ENCODE peak calls at places on chromosomes 3 and 15, in five cellular contexts. Y is stomach, H is A549, Z is GM12878, W is transverse colon. M is an unnamed sample.

GRCh38 chr3:186283651-186284445 is 78.2 kb downstream of the DGKG start:
- DNase-seq in Y (no peak), Z (no peak), H (no peak), W (no peak), M (no peak)

GRCh38 chr15:87633471-87633870 is 623.1 kb downstream of the NTRK3 start:
- DNase-seq in Z (no peak), W (no peak), Y (no peak), H (no peak), M (no peak)

GRCh38 chr3:48119495-48120193 is 68.6 kb downstream of the CDC25A start:
- DNase-seq in H (no peak), W (peak; percentile 22), Y (peak; percentile 26), Z (no peak), M (peak; percentile 88)

GRCh38 chr3:124569761-124570160 is 160.5 kb upstream of the UMPS start:
- DNase-seq in W (no peak), Y (peak; percentile 60), Z (no peak), H (no peak), M (no peak)

GRCh38 chr15:40982855-40983254 is 29.6 kb downstream of the CHAC1 start:
- DNase-seq in Y (no peak), W (no peak), H (no peak), Z (no peak), M (no peak)

GRCh38 chr3:141147657-141148056 is 84.0 kb upstream of the PXYLP1 start:
- DNase-seq in H (no peak), Y (no peak), Z (no peak), W (no peak), M (no peak)

GRCh38 chr3:126895178-126896066 is 87.5 kb upstream of the PLXNA1 start:
- DNase-seq in Z (no peak), H (peak; percentile 10), Y (no peak), W (no peak), M (peak; percentile 56)

GRCh38 chr15:31867536-31868442 is 162.5 kb upstream of the CHRNA7 start:
- DNase-seq in Z (peak; percentile 11), Y (peak; percentile 63), H (peak; percentile 55), W (peak; percentile 64), M (peak; percentile 50)

GRCh38 chr15:51448592-51449494 is 107.4 kb downstream of the GLDN start:
- DNase-seq in W (no peak), Z (no peak), H (no peak), Y (no peak), M (no peak)

GRCh38 chr3:197023998-197024651 is 5.5 kb downstream of the MELTF start:
- DNase-seq in Z (no peak), H (no peak), W (no peak), Y (no peak), M (no peak)

GRCh38 chr3:147359177-147360062 is 46.9 kb downstream of the ZIC4 start:
- DNase-seq in W (no peak), Z (no peak), H (no peak), Y (no peak), M (no peak)

GRCh38 chr3:147360936-147361670 is 45.2 kb downstream of the ZIC4 start:
- DNase-seq in W (no peak), H (no peak), Y (no peak), Z (no peak), M (no peak)

GRCh38 chr3:147356145-147356908 is 50.0 kb downstream of the ZIC4 start:
- DNase-seq in H (no peak), Z (no peak), W (no peak), Y (no peak), M (no peak)

GRCh38 chr3:147356909-147357733 is 49.2 kb downstream of the ZIC4 start:
- DNase-seq in Y (no peak), H (no peak), W (no peak), Z (no peak), M (no peak)

GRCh38 chr3:147358144-147358992 is 48.0 kb downstream of the ZIC4 start:
- DNase-seq in H (no peak), Z (no peak), W (no peak), Y (no peak), M (no peak)
- H3K4me3 ChIP-seq in H (no peak overlapping the region), Z (no peak overlapping the region), W (no peak overlapping the region), Y (no peak overlapping the region), M (no peak overlapping the region)

DNA sequence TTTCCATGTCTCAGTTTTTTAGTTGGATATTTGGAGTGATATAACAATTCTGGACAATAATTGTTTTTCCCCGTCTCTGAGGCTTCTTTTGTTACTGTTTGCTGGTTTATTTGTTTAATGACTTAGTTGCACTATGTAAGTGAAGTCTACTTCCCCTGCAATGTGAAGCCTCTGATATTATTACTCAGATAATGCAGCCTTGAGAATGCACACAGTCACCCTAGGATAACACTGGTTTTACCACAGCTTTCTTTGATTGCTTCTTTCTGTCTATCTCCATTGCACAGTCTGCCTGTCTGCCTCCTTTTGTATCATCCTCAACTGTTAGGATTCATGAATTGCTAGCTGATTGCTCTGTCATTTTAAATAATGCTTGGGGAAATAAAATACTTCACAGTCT is 208.7 kb upstream of the ROBO1 start:
- DNase-seq in Z (no peak), Y (no peak), W (no peak), H (no peak), M (no peak)
- H3K27ac ChIP-seq in Z (no peak overlapping the region), Y (no peak overlapping the region), W (no peak overlapping the region), H (no peak overlapping the region), M (no peak overlapping the region)

GRCh38 chr15:78204351-78205309 is 29.7 kb downstream of the ACSBG1 start:
- DNase-seq in Y (peak; percentile 25), W (no peak), H (no peak), Z (no peak), M (peak; percentile 59)
- TF ChIP-seq EP300 in Y (no peak), W (no peak), H (no peak), Z (no peak), M (no peak)

DNA sequence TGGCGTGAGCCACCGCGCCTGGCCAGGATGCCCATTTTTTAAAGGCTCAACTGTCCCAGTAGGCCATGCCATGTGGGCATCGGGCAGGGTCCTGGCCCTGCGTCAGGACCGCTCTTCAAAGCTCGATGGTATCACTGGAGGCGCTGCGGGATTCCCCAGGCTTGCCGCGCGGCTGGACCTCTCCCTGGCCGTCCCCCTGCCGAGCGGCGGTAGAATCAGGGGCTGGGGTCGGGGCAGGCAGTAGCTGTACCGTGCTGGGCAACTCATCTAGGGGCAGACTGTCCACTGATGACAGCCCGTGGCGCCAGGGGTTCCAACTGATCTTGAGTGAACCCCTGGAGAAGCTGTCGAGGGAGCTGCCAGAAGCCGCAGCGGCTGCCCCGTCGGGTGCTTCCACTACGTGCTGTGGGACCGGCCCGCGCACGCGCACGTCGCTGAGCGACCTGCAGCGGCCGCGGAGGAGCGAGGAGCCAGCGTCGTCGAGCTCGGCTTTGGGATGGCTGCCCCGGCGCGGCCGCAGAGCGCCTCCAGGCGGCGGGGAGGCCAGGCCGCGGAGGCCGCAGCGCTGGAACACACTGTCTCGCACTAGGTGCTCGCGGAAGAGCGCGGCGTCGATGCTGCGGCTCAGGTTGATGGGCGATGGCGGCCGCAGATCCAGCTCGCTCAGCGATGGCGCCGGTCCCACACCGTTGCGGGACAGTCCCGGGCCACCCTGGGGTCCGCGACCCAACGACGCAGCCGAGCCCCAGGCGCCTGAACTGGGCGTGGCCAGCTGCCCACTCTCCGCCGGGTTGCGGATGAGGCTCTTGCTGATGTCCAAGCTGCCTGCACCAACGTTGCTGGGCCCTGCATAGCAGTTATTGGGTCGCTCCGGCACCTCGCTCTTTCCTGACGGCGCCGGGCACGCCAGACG is 5.8 kb downstream of the PRRT3 start:
- DNase-seq in Z (no peak), Y (peak; percentile 92), W (peak; percentile 91), H (peak; percentile 89), M (peak; percentile 89)
- H3K4me3 ChIP-seq in Z (no peak overlapping the region), Y (peak overlapping the region; percentile 70), W (peak overlapping the region; percentile 39), H (peak overlapping the region; percentile 80), M (peak overlapping the region; percentile 66)

GRCh38 chr3:39907981-39908380 is 98.6 kb downstream of the MYRIP start:
- DNase-seq in Z (no peak), Y (no peak), H (no peak), W (peak; percentile 18), M (peak; percentile 16)

GRCh38 chr3:39915027-39915426 is 105.6 kb downstream of the MYRIP start:
- DNase-seq in Y (no peak), Z (no peak), W (no peak), H (no peak), M (no peak)

GRCh38 chr3:39910135-39910534 is 100.7 kb downstream of the MYRIP start:
- DNase-seq in Y (no peak), W (no peak), Z (no peak), H (no peak), M (no peak)

GRCh38 chr3:39910828-39911464 is 101.5 kb downstream of the MYRIP start:
- DNase-seq in Y (no peak), H (no peak), Z (no peak), W (no peak), M (no peak)

GRCh38 chr3:39911465-39912309 is 102.3 kb downstream of the MYRIP start:
- DNase-seq in W (no peak), H (no peak), Y (no peak), Z (no peak), M (no peak)
- H3K27ac ChIP-seq in W (peak overlapping the region; percentile 50), H (no peak overlapping the region), Y (peak overlapping the region; percentile 73), Z (no peak overlapping the region), M (no peak overlapping the region)

M was measured in ovary.